ENCODE peak calls at places on chromosomes 11 and 22, in nine cellular contexts. M is stimulated activated CD4-positive, alpha-beta T cell treated with anti-CD3 and anti-CD28 coated beads, Interleukin-12 subunit alpha, Interleukin-12 subunit beta, amount 100 ng/mL, for 4 hours; Z is K562; R is heart left ventricle; Y is stimulated activated naive B cell treated with anti-CD40 and anti-IgM and Interleukin-4, amounts not matched to agents 10 μg/mL and 1 μg/mL and 100 μg/mL, for 72 hours; P is DMS79 treated with DMSO at 0.1 percent for 48 hours; X is activated naive CD4-positive, alpha-beta T cell treated with Interleukin-2 at 50 U/mL for 16 hours; C is skeletal muscle cell; V is uterus. E is an unnamed sample.

GRCh38 chr11:67364783-67365525 is 8.4 kb downstream of the CLCF1 start:
- DNase-seq in M (no peak), V (no peak), C (no peak), X (no peak), P (peak), Z (no peak), Y (no peak), R (no peak), E (no peak)

GRCh38 chr11:3205261-3206127 is 13.1 kb downstream of the MRGPRG start:
- DNase-seq in P (no peak), Z (no peak), X (no peak), R (no peak), C (no peak), Y (no peak), V (no peak), M (no peak), E (peak)

GRCh38 chr22:44369241-44369652 is 56.5 kb upstream of the SHISAL1 start:
- DNase-seq in Z (no peak), V (no peak), C (no peak), X (no peak), R (no peak), Y (no peak), P (no peak), M (no peak), E (no peak)

GRCh38 chr22:23268139-23268712 is 87.9 kb downstream of the BCR start:
- DNase-seq in P (peak), Y (no peak), M (no peak), C (no peak), V (no peak), Z (no peak), R (no peak), X (no peak), E (no peak)

GRCh38 chr11:119049081-119049480 is 7.9 kb downstream of the HYOU1 start:
- DNase-seq in X (no peak), M (no peak), R (no peak), Z (no peak), Y (no peak), V (no peak), C (no peak), P (no peak), E (no peak)

GRCh38 chr11:119461250-119461963 is 38.4 kb upstream of the THY1 start:
- DNase-seq in Z (no peak), M (no peak), V (no peak), P (no peak), X (no peak), R (no peak), C (no peak), Y (no peak), E (no peak)

GRCh38 chr22:37566329-37566837 is 6.1 kb downstream of the CDC42EP1 start:
- DNase-seq in C (no peak), Y (peak), Z (no peak), V (no peak), M (peak), X (peak), R (no peak), P (no peak), E (no peak)

GRCh38 chr22:24183321-24184031 is 2.2 kb downstream of the SUSD2 start:
- DNase-seq in Y (peak), X (no peak), C (no peak), V (no peak), P (no peak), M (no peak), Z (no peak), R (no peak), E (peak)

GRCh38 chr11:705646-706438 is at the start of gene EPS8L2:
- DNase-seq in Y (no peak), Z (peak), M (no peak), V (no peak), R (no peak), C (no peak), X (peak), P (no peak), E (peak)

GRCh38 chr11:123194308-123195181 is 503 bp downstream of the CLMP start:
- DNase-seq in R (no peak), Z (no peak), Y (no peak), C (no peak), M (no peak), X (no peak), P (peak), V (peak), E (peak)

GRCh38 chr11:7582338-7582985 is 68.7 kb downstream of the PPFIBP2 start:
- DNase-seq in X (no peak), M (no peak), Y (no peak), C (no peak), P (no peak), V (no peak), Z (no peak), R (no peak), E (no peak)

GRCh38 chr11:119416606-119417580 is 6.1 kb downstream of the THY1 start:
- DNase-seq in R (no peak), C (no peak), P (no peak), X (no peak), Z (no peak), Y (no peak), V (no peak), M (no peak), E (no peak)

GRCh38 chr22:48489551-48490512 is 1337.8 kb downstream of the BRD1 start:
- DNase-seq in V (peak), Z (no peak), C (no peak), Y (no peak), R (peak), M (no peak), X (no peak), P (no peak), E (no peak)

E was measured in psoas muscle.